ENCODE peak calls at places on chromosomes 5 and 9, in six cellular contexts. One of them, this sample, is unnamed.

GRCh38 chr5:116144103-116144502 is 59.3 kb downstream of the COMMD10 start:
- DNase-seq in NB4: no peak
- DNase-seq in GM12878: no peak
- DNase-seq in endothelial cell of umbilical vein: no peak
- DNase-seq in K562: no peak
- DNase-seq in HepG2: no peak
- DNase-seq in this sample: peak

GRCh38 chr9:5971740-5972139 is 43.7 kb downstream of the RANBP6 start:
- DNase-seq in NB4: peak
- DNase-seq in HepG2: no peak
- DNase-seq in endothelial cell of umbilical vein: peak
- DNase-seq in K562: no peak
- DNase-seq in GM12878: no peak
- DNase-seq in this sample: no peak

GRCh38 chr9:99369327-99369722 is 147.2 kb downstream of the SEC61B start:
- DNase-seq in K562: no peak
- DNase-seq in HepG2: no peak
- DNase-seq in NB4: no peak
- DNase-seq in GM12878: no peak
- DNase-seq in endothelial cell of umbilical vein: no peak
- DNase-seq in this sample: no peak

GRCh38 chr5:32692066-32692746 is 18.9 kb upstream of the NPR3 start:
- DNase-seq in endothelial cell of umbilical vein: no peak
- DNase-seq in K562: no peak
- DNase-seq in NB4: no peak
- DNase-seq in GM12878: no peak
- DNase-seq in HepG2: no peak
- DNase-seq in this sample: no peak

GRCh38 chr5:106321242-106321641 is 1349.5 kb downstream of the EFNA5 start:
- DNase-seq in K562: no peak
- DNase-seq in endothelial cell of umbilical vein: no peak
- DNase-seq in GM12878: no peak
- DNase-seq in HepG2: no peak
- DNase-seq in NB4: peak
- DNase-seq in this sample: no peak

GRCh38 chr5:169717298-169717697 is 80.2 kb downstream of the DOCK2 start:
- DNase-seq in K562: no peak
- DNase-seq in GM12878: no peak
- DNase-seq in endothelial cell of umbilical vein: peak
- DNase-seq in NB4: peak
- DNase-seq in HepG2: no peak
- DNase-seq in this sample: no peak

GRCh38 chr9:128702949-128703615 is 779 bp downstream of the PKN3 start:
- DNase-seq in NB4: no peak
- DNase-seq in K562: peak
- DNase-seq in endothelial cell of umbilical vein: peak
- DNase-seq in GM12878: no peak
- DNase-seq in HepG2: no peak
- DNase-seq in this sample: peak

GRCh38 chr5:134101686-134102439 is 12.6 kb upstream of the TCF7 start:
- DNase-seq in GM12878: peak
- DNase-seq in NB4: peak
- DNase-seq in HepG2: peak
- DNase-seq in K562: peak
- DNase-seq in endothelial cell of umbilical vein: peak
- DNase-seq in this sample: peak

GRCh38 chr5:78405820-78406750 is 45.7 kb downstream of the SCAMP1 start:
- DNase-seq in endothelial cell of umbilical vein: peak
- DNase-seq in GM12878: peak
- DNase-seq in NB4: no peak
- DNase-seq in HepG2: no peak
- DNase-seq in K562: no peak
- DNase-seq in this sample: peak

GRCh38 chr5:110008131-110008530 is 318.4 kb downstream of the MAN2A1 start:
- DNase-seq in endothelial cell of umbilical vein: no peak
- DNase-seq in NB4: no peak
- DNase-seq in HepG2: no peak
- DNase-seq in K562: no peak
- DNase-seq in GM12878: no peak
- DNase-seq in this sample: no peak

GRCh38 chr9:20317701-20318100 is 304.6 kb downstream of the MLLT3 start:
- DNase-seq in NB4: no peak
- DNase-seq in HepG2: no peak
- DNase-seq in endothelial cell of umbilical vein: no peak
- DNase-seq in GM12878: no peak
- DNase-seq in K562: no peak
- DNase-seq in this sample: no peak

GRCh38 chr5:14105717-14106435 is 37.3 kb upstream of the TRIO start:
- DNase-seq in HepG2: peak
- DNase-seq in K562: no peak
- DNase-seq in endothelial cell of umbilical vein: peak
- DNase-seq in GM12878: no peak
- DNase-seq in NB4: no peak
- DNase-seq in this sample: peak

GRCh38 chr5:107542831-107543231 is 127.9 kb downstream of the EFNA5 start:
- DNase-seq in K562: no peak
- DNase-seq in NB4: no peak
- DNase-seq in HepG2: peak
- DNase-seq in GM12878: no peak
- DNase-seq in endothelial cell of umbilical vein: peak
- DNase-seq in this sample: peak

GRCh38 chr9:135060461-135061116 is 26.9 kb upstream of the OLFM1 start:
- DNase-seq in K562: no peak
- DNase-seq in endothelial cell of umbilical vein: no peak
- DNase-seq in HepG2: no peak
- DNase-seq in NB4: no peak
- DNase-seq in GM12878: no peak
- DNase-seq in this sample: no peak

GRCh38 chr9:109440797-109441287 is 57.3 kb downstream of the PTPN3 start:
- DNase-seq in GM12878: no peak
- DNase-seq in HepG2: peak
- DNase-seq in endothelial cell of umbilical vein: peak
- DNase-seq in K562: peak
- DNase-seq in NB4: peak
- DNase-seq in this sample: peak

GRCh38 chr5:160657622-160658458 is 194.2 kb downstream of the ATP10B start:
- DNase-seq in GM12878: no peak
- DNase-seq in NB4: no peak
- DNase-seq in K562: no peak
- DNase-seq in endothelial cell of umbilical vein: no peak
- DNase-seq in HepG2: no peak
- DNase-seq in this sample: no peak

GRCh38 chr9:122031806-122032205 is 61.3 kb downstream of the TTLL11 start:
- DNase-seq in NB4: no peak
- DNase-seq in K562: no peak
- DNase-seq in endothelial cell of umbilical vein: no peak
- DNase-seq in HepG2: no peak
- DNase-seq in GM12878: no peak
- DNase-seq in this sample: peak

GRCh38 chr9:35972093-35972492 is 14.1 kb upstream of the OR2S2 start:
- DNase-seq in GM12878: no peak
- DNase-seq in NB4: peak
- DNase-seq in HepG2: no peak
- DNase-seq in endothelial cell of umbilical vein: no peak
- DNase-seq in K562: no peak
- DNase-seq in this sample: no peak

GRCh38 chr5:120539471-120539870 is 75.4 kb downstream of the PRR16 start:
- DNase-seq in K562: no peak
- DNase-seq in endothelial cell of umbilical vein: no peak
- DNase-seq in GM12878: no peak
- DNase-seq in NB4: no peak
- DNase-seq in HepG2: no peak
- DNase-seq in this sample: no peak

GRCh38 chr9:131771646-131772045 is 31.8 kb upstream of the RAPGEF1 start:
- DNase-seq in K562: no peak
- DNase-seq in endothelial cell of umbilical vein: no peak
- DNase-seq in HepG2: no peak
- DNase-seq in NB4: no peak
- DNase-seq in GM12878: no peak
- DNase-seq in this sample: no peak

GRCh38 chr5:81233080-81233634 is at the start of gene CKMT2:
- DNase-seq in HepG2: peak
- DNase-seq in K562: no peak
- DNase-seq in GM12878: no peak
- DNase-seq in NB4: no peak
- DNase-seq in endothelial cell of umbilical vein: peak
- DNase-seq in this sample: no peak

GRCh38 chr9:104987743-104988142 is 59.8 kb upstream of the ABCA1 start:
- DNase-seq in endothelial cell of umbilical vein: no peak
- DNase-seq in GM12878: no peak
- DNase-seq in NB4: peak
- DNase-seq in HepG2: no peak
- DNase-seq in K562: no peak
- DNase-seq in this sample: no peak

GRCh38 chr5:80967500-80968181 is 7.5 kb downstream of the RASGRF2 start:
- DNase-seq in GM12878: no peak
- DNase-seq in HepG2: peak
- DNase-seq in NB4: no peak
- DNase-seq in endothelial cell of umbilical vein: peak
- DNase-seq in K562: no peak
- DNase-seq in this sample: peak

GRCh38 chr9:11257992-11258391 is 645.2 kb upstream of the PTPRD start:
- DNase-seq in NB4: no peak
- DNase-seq in HepG2: no peak
- DNase-seq in endothelial cell of umbilical vein: no peak
- DNase-seq in GM12878: no peak
- DNase-seq in K562: no peak
- DNase-seq in this sample: no peak

GRCh38 chr9:121359358-121360294 is 10.4 kb downstream of the STOM start:
- DNase-seq in endothelial cell of umbilical vein: no peak
- DNase-seq in HepG2: no peak
- DNase-seq in K562: no peak
- DNase-seq in NB4: peak
- DNase-seq in GM12878: no peak
- DNase-seq in this sample: no peak

GRCh38 chr5:33837301-33837700 is 54.5 kb downstream of the ADAMTS12 start:
- DNase-seq in NB4: no peak
- DNase-seq in endothelial cell of umbilical vein: no peak
- DNase-seq in GM12878: no peak
- DNase-seq in HepG2: no peak
- DNase-seq in K562: no peak
- DNase-seq in this sample: no peak

GRCh38 chr5:33842456-33842855 is 49.3 kb downstream of the ADAMTS12 start:
- DNase-seq in NB4: no peak
- DNase-seq in GM12878: no peak
- DNase-seq in HepG2: no peak
- DNase-seq in K562: no peak
- DNase-seq in endothelial cell of umbilical vein: peak
- DNase-seq in this sample: no peak

GRCh38 chr5:33843579-33843978 is 48.2 kb downstream of the ADAMTS12 start:
- DNase-seq in NB4: no peak
- DNase-seq in endothelial cell of umbilical vein: peak
- DNase-seq in HepG2: no peak
- DNase-seq in GM12878: no peak
- DNase-seq in K562: no peak
- DNase-seq in this sample: no peak

GRCh38 chr5:33840927-33841547 is 50.8 kb downstream of the ADAMTS12 start:
- DNase-seq in endothelial cell of umbilical vein: no peak
- DNase-seq in K562: no peak
- DNase-seq in NB4: no peak
- DNase-seq in HepG2: no peak
- DNase-seq in GM12878: peak
- DNase-seq in this sample: no peak

DNA sequence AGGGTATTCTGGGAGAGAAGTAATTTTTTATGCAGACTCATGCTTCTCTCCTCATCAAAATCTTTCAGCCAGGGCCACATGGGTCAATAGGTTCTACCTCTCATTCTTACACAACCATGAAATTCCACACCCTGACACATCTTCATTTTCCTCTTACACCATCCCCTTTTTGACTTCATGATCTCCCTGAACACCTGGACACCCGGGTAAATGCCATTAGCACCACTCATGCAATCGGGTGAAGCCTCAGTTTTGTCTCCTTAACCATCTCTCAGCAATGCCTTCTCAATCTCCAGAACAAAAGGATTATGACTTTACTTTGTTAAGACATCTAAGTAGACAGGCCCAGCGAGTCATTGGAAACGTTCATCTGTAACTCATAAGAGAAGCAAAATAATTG is 50.0 kb downstream of the ADAMTS12 start:
- DNase-seq in HepG2: no peak
- DNase-seq in GM12878: no peak
- DNase-seq in endothelial cell of umbilical vein: no peak
- DNase-seq in K562: no peak
- DNase-seq in NB4: no peak
- DNase-seq in this sample: no peak
- TF ChIP-seq MYC in HepG2: no peak
- TF ChIP-seq MYC in GM12878: no peak
- TF ChIP-seq MYC in endothelial cell of umbilical vein: no peak
- TF ChIP-seq MYC in K562: no peak
- TF ChIP-seq MYC in NB4: no peak
- TF ChIP-seq MYC in this sample: no peak

GRCh38 chr5:179759961-179760541 is 27.4 kb downstream of the MAML1 start:
- DNase-seq in K562: peak
- DNase-seq in HepG2: no peak
- DNase-seq in endothelial cell of umbilical vein: no peak
- DNase-seq in GM12878: peak
- DNase-seq in NB4: no peak
- DNase-seq in this sample: no peak
- TF ChIP-seq MYC in K562: no peak
- TF ChIP-seq MYC in HepG2: no peak
- TF ChIP-seq MYC in endothelial cell of umbilical vein: no peak
- TF ChIP-seq MYC in GM12878: no peak
- TF ChIP-seq MYC in NB4: no peak
- TF ChIP-seq MYC in this sample: no peak

GRCh38 chr5:59600998-59601397 is 292.5 kb downstream of the PDE4D start:
- DNase-seq in NB4: no peak
- DNase-seq in endothelial cell of umbilical vein: no peak
- DNase-seq in GM12878: no peak
- DNase-seq in K562: no peak
- DNase-seq in HepG2: no peak
- DNase-seq in this sample: no peak

GRCh38 chr5:59600153-59600552 is 293.4 kb downstream of the PDE4D start:
- DNase-seq in endothelial cell of umbilical vein: no peak
- DNase-seq in HepG2: no peak
- DNase-seq in GM12878: no peak
- DNase-seq in K562: no peak
- DNase-seq in NB4: no peak
- DNase-seq in this sample: no peak

GRCh38 chr5:59607126-59607807 is 286.3 kb downstream of the PDE4D start:
- DNase-seq in HepG2: no peak
- DNase-seq in NB4: no peak
- DNase-seq in endothelial cell of umbilical vein: peak
- DNase-seq in K562: no peak
- DNase-seq in GM12878: no peak
- DNase-seq in this sample: no peak

GRCh38 chr5:59599729-59600128 is 293.8 kb downstream of the PDE4D start:
- DNase-seq in GM12878: no peak
- DNase-seq in endothelial cell of umbilical vein: no peak
- DNase-seq in NB4: no peak
- DNase-seq in K562: no peak
- DNase-seq in HepG2: no peak
- DNase-seq in this sample: no peak

GRCh38 chr5:59604111-59604510 is 289.4 kb downstream of the PDE4D start:
- DNase-seq in NB4: no peak
- DNase-seq in endothelial cell of umbilical vein: no peak
- DNase-seq in HepG2: no peak
- DNase-seq in K562: no peak
- DNase-seq in GM12878: no peak
- DNase-seq in this sample: no peak
- TF ChIP-seq MYC in NB4: no peak
- TF ChIP-seq MYC in endothelial cell of umbilical vein: no peak
- TF ChIP-seq MYC in HepG2: no peak
- TF ChIP-seq MYC in K562: no peak
- TF ChIP-seq MYC in GM12878: no peak
- TF ChIP-seq MYC in this sample: no peak

GRCh38 chr9:95107001-95107749 is 210.3 kb downstream of the FANCC start:
- DNase-seq in NB4: no peak
- DNase-seq in K562: no peak
- DNase-seq in HepG2: no peak
- DNase-seq in endothelial cell of umbilical vein: peak
- DNase-seq in GM12878: no peak
- DNase-seq in this sample: no peak
- TF ChIP-seq MYC in NB4: no peak
- TF ChIP-seq MYC in K562: no peak
- TF ChIP-seq MYC in HepG2: no peak
- TF ChIP-seq MYC in endothelial cell of umbilical vein: no peak
- TF ChIP-seq MYC in GM12878: no peak
- TF ChIP-seq MYC in this sample: no peak

This sample was measured in A549.